ENCODE peak calls at places on chromosome 21, in eight cellular contexts. O is NCI-H1105 treated with DMSO at 0.1 percent for 48 hours; J is stimulated activated CD4-positive, alpha-beta T cell treated with anti-CD3 and anti-CD28 coated beads, Interleukin-12 subunit alpha, Interleukin-12 subunit beta, amount 100 ng/mL, for 4 hours; H is mucosa of descending colon; F is NT2/D1; Q is NCI-H1436 treated with DMSO at 0.1 percent for 48 hours; Y is HTR-8/SVneo; X is substantia nigra. E is an unnamed sample.

GRCh38 chr21:21165063-21165645 is 166.9 kb downstream of the NCAM2 start:
- DNase-seq in J (no peak), F (no peak), Y (no peak), X (no peak), O (no peak), H (peak; percentile 3), Q (no peak), E (no peak)

GRCh38 chr21:15004721-15005370 is 60.0 kb downstream of the NRIP1 start:
- DNase-seq in F (no peak), X (no peak), O (no peak), Y (no peak), Q (no peak), J (no peak), H (no peak), E (no peak)

GRCh38 chr21:42862774-42863503 is 16.4 kb downstream of the WDR4 start:
- DNase-seq in X (no peak), O (peak; percentile 55), F (peak; percentile 40), Q (no peak), J (no peak), H (peak; percentile 70), Y (no peak), E (no peak)

GRCh38 chr21:35086357-35086756 is 37.3 kb upstream of the RUNX1 start:
- DNase-seq in O (no peak), Q (no peak), X (no peak), F (no peak), H (no peak), J (no peak), Y (peak; percentile 15), E (no peak)

GRCh38 chr21:42000908-42001307 is 9.3 kb downstream of the ZBTB21 start:
- DNase-seq in Y (no peak), H (no peak), X (no peak), O (no peak), Q (no peak), F (no peak), J (no peak), E (no peak)

GRCh38 chr21:33947451-33948095 is 32.0 kb upstream of the ATP5PO start:
- DNase-seq in F (peak; percentile 96), Y (peak; percentile 97), X (peak; percentile 75), H (peak; percentile 73), Q (peak; percentile 19), O (peak; percentile 71), J (peak; percentile 75), E (peak; percentile 78)

GRCh38 chr21:39149008-39149407 is 34.2 kb downstream of the PSMG1 start:
- DNase-seq in H (no peak), O (no peak), J (no peak), Y (no peak), F (no peak), X (no peak), Q (no peak), E (no peak)

GRCh38 chr21:44267655-44268142 is 6.0 kb upstream of the DNMT3L start:
- DNase-seq in Y (no peak), Q (no peak), O (no peak), X (no peak), F (no peak), H (no peak), J (no peak), E (no peak)

GRCh38 chr21:41932576-41933258 is 21.1 kb downstream of the C2CD2 start:
- DNase-seq in F (no peak), Q (no peak), O (no peak), Y (peak; percentile 40), H (no peak), X (no peak), J (no peak), E (no peak)

GRCh38 chr21:36005018-36005417 is 55.3 kb downstream of the SETD4 start:
- DNase-seq in O (no peak), Y (no peak), F (no peak), H (peak; percentile 10), J (no peak), X (no peak), Q (no peak), E (no peak)

E was measured in GM10248.